ENCODE peak calls at places on chromosomes 3 and 15, in six cellular contexts. Y, O, S, A, P and G are unnamed samples.
A peak's percentile ranks its signal among the peaks of the same experiment; 100 is the strongest.

GRCh38 chr3:88150371-88150770 is 612 bp downstream of the C3orf38 start:
- DNase-seq in Y (no peak), O (no peak), S (no peak), A (no peak), P (no peak), G (no peak)

GRCh38 chr3:150370129-150370602 is 37.9 kb upstream of the TSC22D2 start:
- DNase-seq in Y (peak; percentile 79), O (peak; percentile 97), S (no peak), A (no peak), P (peak; percentile 96), G (no peak)

GRCh38 chr3:124636863-124637296 is 93.4 kb upstream of the UMPS start:
- DNase-seq in Y (no peak), O (no peak), S (no peak), A (no peak), P (no peak), G (no peak)

GRCh38 chr3:193943200-193943599 is 192.7 kb upstream of the HES1 start:
- DNase-seq in Y (peak; percentile 53), O (no peak), S (no peak), A (no peak), P (no peak), G (no peak)

GRCh38 chr3:168096210-168096795 is 579 bp upstream of the GOLIM4 start:
- DNase-seq in Y (peak; percentile 67), O (peak; percentile 94), S (no peak), A (peak; percentile 75), P (peak; percentile 87), G (no peak)

GRCh38 chr15:51356983-51357382 is 15.5 kb downstream of the GLDN start:
- DNase-seq in Y (no peak), O (no peak), S (no peak), A (no peak), P (no peak), G (no peak)

GRCh38 chr15:29094711-29095110 is 174.9 kb downstream of the NSMCE3 start:
- DNase-seq in Y (no peak), O (no peak), S (no peak), A (no peak), P (no peak), G (no peak)

GRCh38 chr3:63042866-63043265 is 167.7 kb upstream of the CADPS start:
- DNase-seq in Y (no peak), O (no peak), S (no peak), A (no peak), P (no peak), G (no peak)

GRCh38 chr3:78601249-78601648 is 1166.5 kb downstream of the ROBO1 start:
- DNase-seq in Y (no peak), O (no peak), S (no peak), A (no peak), P (no peak), G (no peak)

GRCh38 chr15:27089233-27089586 is 118.2 kb downstream of the GABRG3 start:
- DNase-seq in Y (no peak), O (no peak), S (no peak), A (no peak), P (no peak), G (no peak)

GRCh38 chr15:92821491-92822116 is 78.5 kb upstream of the CHD2 start:
- DNase-seq in Y (no peak), O (no peak), S (no peak), A (no peak), P (peak; percentile 70), G (no peak)

GRCh38 chr3:55521086-55522060 is 34.3 kb upstream of the WNT5A start:
- DNase-seq in Y (no peak), O (peak; percentile 52), S (no peak), A (peak; percentile 63), P (no peak), G (no peak)

GRCh38 chr3:57791245-57791644 is 35.1 kb downstream of the SLMAP start:
- DNase-seq in Y (no peak), O (peak; percentile 17), S (no peak), A (no peak), P (no peak), G (no peak)

GRCh38 chr15:88166330-88166993 is 90.1 kb downstream of the NTRK3 start:
- DNase-seq in Y (peak; percentile 72), O (no peak), S (no peak), A (no peak), P (peak; percentile 7), G (no peak)

GRCh38 chr3:38281895-38282686 is at the start of gene SLC22A14:
- DNase-seq in Y (peak; percentile 16), O (no peak), S (no peak), A (no peak), P (peak; percentile 19), G (no peak)

GRCh38 chr3:70820397-70820796 is 508.0 kb upstream of the MDFIC2 start:
- DNase-seq in Y (no peak), O (no peak), S (no peak), A (no peak), P (no peak), G (no peak)

GRCh38 chr3:194621947-194622346 is 11.3 kb downstream of the TMEM44 start:
- DNase-seq in Y (no peak), O (no peak), S (no peak), A (no peak), P (no peak), G (no peak)

GRCh38 chr3:33186524-33187367 is 31.9 kb downstream of the SUSD5 start:
- DNase-seq in Y (no peak), O (no peak), S (no peak), A (no peak), P (peak; percentile 42), G (no peak)

GRCh38 chr3:156818890-156819289 is 7.3 kb upstream of the LEKR1 start:
- DNase-seq in Y (no peak), O (peak; percentile 33), S (no peak), A (no peak), P (peak; percentile 71), G (no peak)

GRCh38 chr15:79593119-79593869 is 161.2 kb downstream of the MINAR1 start:
- DNase-seq in Y (peak; percentile 55), O (peak; percentile 5), S (no peak), A (no peak), P (peak; percentile 42), G (no peak)

GRCh38 chr3:56899851-56900250 is 98.1 kb upstream of the ARHGEF3 start:
- DNase-seq in Y (no peak), O (no peak), S (no peak), A (no peak), P (no peak), G (no peak)

GRCh38 chr15:101050647-101051290 is 131.6 kb downstream of the LRRK1 start:
- DNase-seq in Y (no peak), O (no peak), S (no peak), A (no peak), P (no peak), G (no peak)

GRCh38 chr3:76715426-76715825 is 324.5 kb upstream of the ROBO2 start:
- DNase-seq in Y (peak; percentile 14), O (peak; percentile 11), S (no peak), A (no peak), P (no peak), G (no peak)

GRCh38 chr3:112642912-112643506 is 2.1 kb upstream of the CCDC80 start:
- DNase-seq in Y (peak; percentile 90), O (peak; percentile 93), S (peak; percentile 72), A (peak; percentile 80), P (peak; percentile 95), G (peak; percentile 64)

GRCh38 chr3:179771797-179772196 is 119.0 kb downstream of the USP13 start:
- DNase-seq in Y (no peak), O (no peak), S (no peak), A (no peak), P (no peak), G (no peak)
- H3K9me3 ChIP-seq in Y (no peaks in the 10 kb centered on the region), O (no peaks in the 10 kb centered on the region), S (no peaks in the 10 kb centered on the region), A (no peaks in the 10 kb centered on the region), P (no peaks in the 10 kb centered on the region), G (no peaks in the 10 kb centered on the region)

DNA sequence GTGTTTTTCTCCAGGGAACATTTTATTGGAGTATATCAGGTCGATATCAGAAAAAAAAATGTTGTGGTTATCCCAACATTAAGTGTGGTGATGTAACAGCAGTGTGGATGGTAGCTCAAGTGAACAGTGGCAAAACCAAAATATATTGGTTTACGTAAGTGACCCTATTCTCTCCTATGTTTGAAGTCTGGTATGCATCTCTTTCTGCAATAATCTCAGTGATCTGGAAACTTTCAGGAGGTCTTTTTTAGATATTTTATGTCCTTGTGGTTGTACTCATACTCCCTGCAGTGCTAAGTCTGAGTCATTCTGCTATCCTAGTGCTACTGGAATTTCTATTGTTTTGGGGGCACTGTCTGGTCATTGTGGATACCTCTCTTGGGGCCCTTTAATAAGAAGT is 137.9 kb downstream of the SNRPN start:
- DNase-seq in Y (no peak), O (no peak), S (no peak), A (no peak), P (no peak), G (no peak)
- H3K9me3 ChIP-seq in Y (no peaks in the 10 kb centered on the region), O (no peaks in the 10 kb centered on the region), S (peaks cover 89% of the 10 kb centered on the region), A (peaks cover 63% of the 10 kb centered on the region), P (peaks cover 15% of the 10 kb centered on the region), G (peaks cover 31% of the 10 kb centered on the region)

DNA sequence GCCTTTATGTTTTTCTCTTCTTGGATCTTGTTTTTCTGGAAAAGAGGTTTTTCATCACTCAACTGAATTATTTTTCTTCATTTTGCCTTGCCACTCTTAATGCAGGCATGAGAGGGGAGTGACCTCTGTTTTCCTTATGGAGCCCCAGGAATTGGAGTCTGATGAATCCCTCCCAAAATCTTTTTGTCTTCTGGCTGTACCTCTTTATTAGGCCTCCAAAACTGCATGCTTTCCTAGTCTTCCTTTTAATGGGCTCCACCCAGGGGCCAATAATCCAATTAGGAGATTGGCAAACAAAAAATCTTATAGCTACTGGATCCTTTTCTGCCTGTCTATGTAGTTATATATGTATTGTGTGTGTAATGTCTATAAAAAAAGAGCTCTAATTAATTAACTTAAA is 192.4 kb upstream of the PEX5L start:
- DNase-seq in Y (peak; percentile 8), O (peak; percentile 4), S (no peak), A (no peak), P (no peak), G (no peak)
- H3K9me3 ChIP-seq in Y (peaks cover 30% of the 10 kb centered on the region), O (no peaks in the 10 kb centered on the region), S (peaks cover 9% of the 10 kb centered on the region), A (peaks cover 15% of the 10 kb centered on the region), P (peaks cover 40% of the 10 kb centered on the region), G (no peaks in the 10 kb centered on the region)

GRCh38 chr15:56236197-56236596 is 7.5 kb downstream of the RFX7 start:
- DNase-seq in Y (no peak), O (no peak), S (no peak), A (no peak), P (no peak), G (no peak)
- H3K9me3 ChIP-seq in Y (peaks cover 25% of the 10 kb centered on the region), O (no peaks in the 10 kb centered on the region), S (peaks cover 25% of the 10 kb centered on the region), A (peaks cover 15% of the 10 kb centered on the region), P (no peaks in the 10 kb centered on the region), G (peaks cover 3% of the 10 kb centered on the region)

DNA sequence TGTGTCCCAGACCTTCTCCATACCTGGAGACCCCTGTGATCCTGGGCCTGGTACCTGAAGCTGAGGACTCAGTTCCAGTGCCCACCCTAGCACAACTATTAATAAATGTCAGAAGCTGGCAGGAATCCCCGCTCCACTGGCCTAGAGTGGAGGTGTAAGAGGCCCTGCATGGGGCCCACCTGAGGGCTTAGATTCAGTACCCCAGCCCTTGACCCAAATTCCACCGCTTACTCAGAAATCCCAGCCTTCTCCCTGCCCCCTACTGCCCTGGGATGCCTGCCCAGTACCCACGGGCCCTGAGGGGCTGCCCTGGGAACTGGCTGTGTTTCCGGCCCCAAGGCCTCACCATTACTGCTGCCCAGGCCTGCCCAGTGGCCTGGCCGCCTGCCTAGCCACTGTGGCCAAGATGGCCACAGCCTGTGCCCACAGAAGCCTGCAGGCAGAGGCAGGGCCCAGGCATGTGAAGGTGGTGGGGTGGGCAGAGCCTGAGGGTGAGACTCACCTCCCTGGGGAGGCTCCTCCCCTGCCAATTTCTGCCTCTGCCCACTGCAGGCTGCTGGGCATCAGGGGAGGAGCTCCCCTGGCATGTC is 6.2 kb upstream of the PRKCD start:
- DNase-seq in Y (no peak), O (no peak), S (no peak), A (no peak), P (peak; percentile 84), G (no peak)
- H3K9me3 ChIP-seq in Y (no peaks in the 10 kb centered on the region), O (no peaks in the 10 kb centered on the region), S (no peaks in the 10 kb centered on the region), A (no peaks in the 10 kb centered on the region), P (no peaks in the 10 kb centered on the region), G (no peaks in the 10 kb centered on the region)